ENCODE peak calls at places on chromosomes 5 and 9, in eight cellular contexts. J is cardiac fibroblast, K is HFF-Myc, A is BE2C, T is endodermal cell, Y is pancreas, H is choroid plexus epithelial cell, P is foreskin fibroblast. E is an unnamed sample.

GRCh38 chr5:8097146-8097545 is 228.2 kb downstream of the MTRR start:
- DNase-seq in K (no peak), J (no peak), H (no peak), A (no peak), Y (no peak), P (no peak), T (no peak), E (no peak)

GRCh38 chr9:32866292-32866691 is 83.0 kb downstream of the TMEM215 start:
- DNase-seq in Y (no peak), A (no peak), K (no peak), T (no peak), H (no peak), P (no peak), J (no peak), E (no peak)

GRCh38 chr5:146073239-146073900 is 32.0 kb downstream of the PLAC8L1 start:
- DNase-seq in T (peak), P (no peak), A (no peak), H (no peak), Y (no peak), J (no peak), K (no peak), E (no peak)

GRCh38 chr5:171492781-171493180 is 73.3 kb downstream of the FGF18 start:
- DNase-seq in Y (no peak), T (peak), P (no peak), A (peak), J (no peak), H (no peak), K (no peak), E (peak)

GRCh38 chr5:6516823-6517222 is 68.2 kb downstream of the UBE2QL1 start:
- DNase-seq in A (no peak), Y (no peak), T (no peak), K (no peak), H (no peak), P (no peak), J (no peak), E (no peak)

GRCh38 chr5:169303119-169303515 is 2.2 kb upstream of the SLIT3 start:
- DNase-seq in H (no peak), P (no peak), Y (no peak), J (no peak), T (no peak), K (no peak), A (no peak), E (peak)

GRCh38 chr9:110128664-110129329 is 79.2 kb downstream of the C9orf152 start:
- DNase-seq in A (no peak), P (no peak), Y (no peak), J (peak), H (peak), K (no peak), T (no peak), E (no peak)

GRCh38 chr5:115932991-115933390 is 29.3 kb upstream of the LVRN start:
- DNase-seq in T (no peak), J (no peak), P (no peak), K (no peak), A (no peak), Y (no peak), H (no peak), E (no peak)

GRCh38 chr9:2163231-2163885 is 148.2 kb downstream of the SMARCA2 start:
- DNase-seq in J (no peak), A (no peak), Y (no peak), K (no peak), T (no peak), P (no peak), H (no peak), E (peak)

GRCh38 chr5:38948501-38948900 is 102.7 kb downstream of the OSMR start:
- DNase-seq in J (peak), K (no peak), A (no peak), Y (no peak), T (no peak), H (peak), P (peak), E (peak)

GRCh38 chr9:16445141-16445920 is 425.1 kb downstream of the BNC2 start:
- DNase-seq in P (peak), T (no peak), J (peak), H (peak), K (no peak), A (no peak), Y (no peak), E (peak)

GRCh38 chr9:130932220-130933069 is 6.6 kb downstream of the FIBCD1 start:
- DNase-seq in J (no peak), A (peak), P (peak), H (no peak), T (peak), K (no peak), Y (no peak), E (no peak)

GRCh38 chr9:95581900-95582299 is 65.1 kb upstream of the PTCH1 start:
- DNase-seq in A (no peak), P (no peak), K (no peak), H (no peak), T (no peak), J (no peak), Y (no peak), E (no peak)

GRCh38 chr9:114259800-114260523 is 62.9 kb upstream of the ORM1 start:
- DNase-seq in T (no peak), K (no peak), A (peak), P (no peak), Y (no peak), H (no peak), J (no peak), E (no peak)

GRCh38 chr9:126860077-126860756 is at the start of gene ZBTB34:
- DNase-seq in K (no peak), A (peak), J (peak), T (peak), H (peak), Y (peak), P (no peak), E (peak)

GRCh38 chr5:95446009-95446408 is 54.8 kb downstream of the FAM81B start:
- DNase-seq in K (no peak), P (peak), T (no peak), H (peak), J (peak), A (no peak), Y (no peak), E (peak)

GRCh38 chr5:111935835-111936234 is 178.8 kb upstream of the NREP start:
- DNase-seq in K (no peak), T (peak), H (no peak), Y (no peak), J (peak), P (no peak), A (no peak), E (no peak)

GRCh38 chr5:99879791-99880511 is 655.2 kb upstream of the FAM174A start:
- DNase-seq in T (no peak), P (no peak), H (no peak), Y (no peak), K (no peak), A (peak), J (no peak), E (no peak)

GRCh38 chr5:34682926-34683623 is 26.9 kb downstream of the RAI14 start:
- DNase-seq in J (peak), Y (peak), T (no peak), P (no peak), K (no peak), H (peak), A (no peak), E (peak)

GRCh38 chr5:174386846-174387245 is 337.5 kb upstream of the MSX2 start:
- DNase-seq in A (no peak), P (no peak), Y (no peak), H (no peak), J (no peak), T (no peak), K (no peak), E (no peak)

GRCh38 chr9:84397822-84398221 is 57.3 kb upstream of the SLC28A3 start:
- DNase-seq in A (no peak), P (peak), T (no peak), K (peak), H (peak), Y (no peak), J (peak), E (peak)

GRCh38 chr5:135210286-135211055 is 176.4 kb upstream of the PITX1 start:
- DNase-seq in P (no peak), H (no peak), K (no peak), Y (no peak), J (no peak), T (peak), A (no peak), E (no peak)

GRCh38 chr9:131872702-131873101 is 132.8 kb upstream of the RAPGEF1 start:
- DNase-seq in A (no peak), H (no peak), T (no peak), Y (no peak), P (no peak), J (no peak), K (no peak), E (no peak)

DNA sequence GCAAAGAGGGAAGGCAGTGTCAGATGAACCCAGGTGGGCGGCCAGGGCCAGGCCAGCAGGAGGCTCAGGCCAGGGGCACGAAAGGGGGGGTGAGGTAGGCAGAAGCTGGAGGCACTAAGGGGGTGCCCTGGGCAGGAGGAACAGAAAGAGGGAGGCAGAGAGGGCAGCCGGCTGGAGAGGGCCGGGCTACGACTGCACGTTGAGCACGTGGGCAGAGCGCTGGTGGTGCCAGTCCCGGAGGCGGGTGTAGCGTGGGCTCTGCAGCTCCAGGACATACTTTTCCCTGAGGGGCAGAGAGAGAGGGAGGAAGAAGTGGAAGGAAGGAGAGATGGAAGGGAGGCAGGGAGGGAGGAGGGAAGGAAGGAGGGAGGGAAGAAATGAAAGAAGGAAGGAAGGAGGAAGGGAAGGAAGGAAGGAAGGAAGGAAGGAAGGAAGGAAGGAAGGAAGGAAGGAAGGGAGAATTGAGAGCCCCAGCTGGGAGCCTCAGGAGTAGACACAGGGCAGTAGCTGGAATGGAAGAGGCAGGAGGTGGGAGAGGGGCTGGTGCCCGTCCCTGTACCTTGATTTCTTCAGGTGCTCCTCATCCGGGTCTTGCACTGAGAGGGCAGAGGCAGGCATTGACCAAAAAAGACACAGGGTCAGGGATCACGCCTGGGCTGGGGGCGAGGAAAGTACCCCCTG is 7.0 kb downstream of the PDLIM7 start:
- DNase-seq in J (no peak), Y (no peak), A (no peak), K (no peak), T (no peak), H (no peak), P (no peak), E (no peak)
- TF ChIP-seq CTCF in J (no peak), Y (no peak), A (no peak), K (no peak), T (no peak), H (no peak), P (no peak), E (no peak)

GRCh38 chr9:529721-530120 is 311.8 kb upstream of the DMRT1 start:
- DNase-seq in T (no peak), H (no peak), Y (no peak), K (no peak), J (no peak), P (no peak), A (no peak), E (no peak)
- H3K4me3 ChIP-seq in T (no peak), H (no peak), Y (no peak), K (no peak), J (no peak), P (no peak), A (no peak), E (no peak)

GRCh38 chr9:13278368-13279246 is 885 bp downstream of the MPDZ start:
- DNase-seq in P (peak), Y (peak), J (peak), A (peak), H (peak), T (peak), K (no peak), E (peak)
- TF ChIP-seq CTCF in P (peak), Y (no peak), J (peak), A (no peak), H (peak), T (peak), K (no peak), E (peak)

GRCh38 chr5:159453209-159453608 is 122.9 kb upstream of the IL12B start:
- DNase-seq in Y (no peak), J (no peak), T (peak), H (no peak), K (no peak), A (no peak), P (no peak), E (no peak)

GRCh38 chr5:159451197-159452052 is 121.1 kb upstream of the IL12B start:
- DNase-seq in K (peak), H (peak), J (peak), Y (no peak), A (peak), T (no peak), P (peak), E (peak)

GRCh38 chr5:159450417-159450816 is 120.1 kb upstream of the IL12B start:
- DNase-seq in Y (no peak), H (no peak), K (no peak), A (no peak), P (no peak), T (no peak), J (no peak), E (no peak)

GRCh38 chr5:159449925-159450324 is 119.6 kb upstream of the IL12B start:
- DNase-seq in P (no peak), K (no peak), Y (no peak), A (no peak), H (peak), J (peak), T (no peak), E (peak)

GRCh38 chr5:159452480-159453167 is 122.3 kb upstream of the IL12B start:
- DNase-seq in P (no peak), T (peak), A (no peak), J (no peak), Y (no peak), H (no peak), K (no peak), E (no peak)
- H3K4me3 ChIP-seq in P (no peak), T (no peak), A (no peak), J (no peak), Y (no peak), H (no peak), K (no peak), E (no peak)

GRCh38 chr5:160492565-160492964 is 70.9 kb downstream of the PTTG1 start:
- DNase-seq in K (no peak), P (no peak), H (no peak), J (no peak), T (no peak), Y (no peak), A (no peak), E (no peak)
- TF ChIP-seq CTCF in K (no peak), P (no peak), H (no peak), J (no peak), T (no peak), Y (no peak), A (no peak), E (no peak)

GRCh38 chr5:31963358-31963757 is 210.8 kb downstream of the GOLPH3 start:
- DNase-seq in H (peak), P (no peak), A (no peak), J (no peak), K (no peak), Y (no peak), T (no peak), E (no peak)

GRCh38 chr5:31963961-31964360 is 210.2 kb downstream of the GOLPH3 start:
- DNase-seq in A (no peak), J (no peak), P (no peak), Y (no peak), H (no peak), K (no peak), T (no peak), E (no peak)

GRCh38 chr5:31962928-31963327 is 211.2 kb downstream of the GOLPH3 start:
- DNase-seq in Y (no peak), K (no peak), T (no peak), P (no peak), J (peak), H (peak), A (no peak), E (no peak)

GRCh38 chr5:31965227-31965626 is 208.9 kb downstream of the GOLPH3 start:
- DNase-seq in H (no peak), A (no peak), J (no peak), T (peak), Y (no peak), P (no peak), K (no peak), E (no peak)

GRCh38 chr5:31962321-31962720 is 211.8 kb downstream of the GOLPH3 start:
- DNase-seq in P (no peak), H (peak), K (no peak), T (peak), Y (no peak), A (no peak), J (no peak), E (no peak)
- H3K4me3 ChIP-seq in P (no peak), H (no peak), K (no peak), T (no peak), Y (no peak), A (no peak), J (no peak), E (no peak)

GRCh38 chr5:122008061-122008460 is 46.3 kb downstream of the SRFBP1 start:
- DNase-seq in K (no peak), A (peak), H (no peak), J (no peak), Y (no peak), P (no peak), T (no peak), E (no peak)
- TF ChIP-seq CTCF in K (no peak), A (no peak), H (no peak), J (no peak), Y (no peak), P (no peak), T (no peak), E (no peak)